ENCODE peak calls at places on chromosome 5, in five cellular contexts. One of them, this sample, is unnamed.

GRCh38 chr5:117143381-117143780 is 568.8 kb upstream of the SEMA6A start:
- DNase-seq in mucosa of gallbladder: no peak
- DNase-seq in posterior cingulate gyrus: no peak
- DNase-seq in dorsolateral prefrontal cortex: no peak
- DNase-seq in KBM-7: no peak
- DNase-seq in this sample: no peak

GRCh38 chr5:61322738-61323429 is 9.2 kb upstream of the ZSWIM6 start:
- DNase-seq in KBM-7: no peak
- DNase-seq in dorsolateral prefrontal cortex: no peak
- DNase-seq in mucosa of gallbladder: no peak
- DNase-seq in posterior cingulate gyrus: no peak
- DNase-seq in this sample: peak

GRCh38 chr5:5617024-5617423 is 194.5 kb downstream of the ICE1 start:
- DNase-seq in KBM-7: no peak
- DNase-seq in mucosa of gallbladder: no peak
- DNase-seq in posterior cingulate gyrus: no peak
- DNase-seq in dorsolateral prefrontal cortex: no peak
- DNase-seq in this sample: no peak

GRCh38 chr5:122602700-122603099 is 172.2 kb upstream of the SNX2 start:
- DNase-seq in dorsolateral prefrontal cortex: no peak
- DNase-seq in KBM-7: no peak
- DNase-seq in mucosa of gallbladder: no peak
- DNase-seq in posterior cingulate gyrus: no peak
- DNase-seq in this sample: no peak

GRCh38 chr5:90529234-90529938 is at the start of gene LYSMD3:
- DNase-seq in mucosa of gallbladder: peak
- DNase-seq in KBM-7: peak
- DNase-seq in posterior cingulate gyrus: peak
- DNase-seq in dorsolateral prefrontal cortex: peak
- DNase-seq in this sample: peak

GRCh38 chr5:145445027-145445426 is 390.1 kb downstream of the PRELID2 start:
- DNase-seq in posterior cingulate gyrus: no peak
- DNase-seq in dorsolateral prefrontal cortex: no peak
- DNase-seq in KBM-7: no peak
- DNase-seq in mucosa of gallbladder: no peak
- DNase-seq in this sample: no peak

GRCh38 chr5:176536902-176537607 is at the start of gene RNF44:
- DNase-seq in posterior cingulate gyrus: peak
- DNase-seq in mucosa of gallbladder: peak
- DNase-seq in dorsolateral prefrontal cortex: peak
- DNase-seq in KBM-7: peak
- DNase-seq in this sample: peak

GRCh38 chr5:83540105-83540504 is 68.6 kb downstream of the VCAN start:
- DNase-seq in mucosa of gallbladder: no peak
- DNase-seq in posterior cingulate gyrus: no peak
- DNase-seq in dorsolateral prefrontal cortex: no peak
- DNase-seq in KBM-7: no peak
- DNase-seq in this sample: no peak

GRCh38 chr5:1003296-1003937 is 5.2 kb upstream of the NKD2 start:
- DNase-seq in posterior cingulate gyrus: no peak
- DNase-seq in KBM-7: no peak
- DNase-seq in mucosa of gallbladder: no peak
- DNase-seq in dorsolateral prefrontal cortex: peak
- DNase-seq in this sample: peak

GRCh38 chr5:37071901-37072581 is 177.1 kb downstream of the CPLANE1 start:
- DNase-seq in KBM-7: no peak
- DNase-seq in mucosa of gallbladder: no peak
- DNase-seq in dorsolateral prefrontal cortex: no peak
- DNase-seq in posterior cingulate gyrus: peak
- DNase-seq in this sample: no peak

GRCh38 chr5:77971965-77972544 is 195.9 kb upstream of the TBCA start:
- DNase-seq in dorsolateral prefrontal cortex: no peak
- DNase-seq in KBM-7: no peak
- DNase-seq in mucosa of gallbladder: no peak
- DNase-seq in posterior cingulate gyrus: no peak
- DNase-seq in this sample: no peak

GRCh38 chr5:67354051-67354450 is 157.5 kb upstream of the CD180 start:
- DNase-seq in dorsolateral prefrontal cortex: no peak
- DNase-seq in mucosa of gallbladder: no peak
- DNase-seq in posterior cingulate gyrus: no peak
- DNase-seq in KBM-7: peak
- DNase-seq in this sample: no peak

GRCh38 chr5:80990971-80991370 is 30.8 kb downstream of the RASGRF2 start:
- DNase-seq in dorsolateral prefrontal cortex: no peak
- DNase-seq in KBM-7: no peak
- DNase-seq in mucosa of gallbladder: no peak
- DNase-seq in posterior cingulate gyrus: no peak
- DNase-seq in this sample: no peak

GRCh38 chr5:6724321-6724929 is 11.2 kb downstream of the TENT4A start:
- DNase-seq in posterior cingulate gyrus: no peak
- DNase-seq in mucosa of gallbladder: no peak
- DNase-seq in dorsolateral prefrontal cortex: no peak
- DNase-seq in KBM-7: no peak
- DNase-seq in this sample: no peak

GRCh38 chr5:85132269-85132668 is 747.6 kb upstream of the EDIL3 start:
- DNase-seq in mucosa of gallbladder: no peak
- DNase-seq in KBM-7: no peak
- DNase-seq in posterior cingulate gyrus: no peak
- DNase-seq in dorsolateral prefrontal cortex: no peak
- DNase-seq in this sample: no peak

GRCh38 chr5:155189981-155190380 is 176.4 kb downstream of the KIF4B start:
- DNase-seq in KBM-7: no peak
- DNase-seq in mucosa of gallbladder: no peak
- DNase-seq in dorsolateral prefrontal cortex: no peak
- DNase-seq in posterior cingulate gyrus: no peak
- DNase-seq in this sample: no peak

This sample was measured in stomach.